ENCODE peak calls at places on chromosomes 11 and 22, in eight cellular contexts. T is ovary, J is Panc1, N is psoas muscle, I is transverse colon, D is PC-9, L is RWPE2, Q is uterus. F is an unnamed sample.

GRCh38 chr11:59135648-59136461 is 6.8 kb upstream of the FAM111A start:
- DNase-seq in Q (peak; percentile 79), N (peak; percentile 72), I (peak; percentile 85), L (peak; percentile 74), J (no peak), D (peak; percentile 43), T (peak; percentile 68), F (peak; percentile 53)

GRCh38 chr11:35231074-35231473 is 92.1 kb downstream of the CD44 start:
- DNase-seq in N (no peak), J (no peak), I (no peak), T (no peak), L (no peak), Q (no peak), D (no peak), F (no peak)

GRCh38 chr11:116901211-116901610 is 63.8 kb upstream of the APOA1 start:
- DNase-seq in Q (no peak), T (no peak), J (no peak), L (no peak), N (peak; percentile 69), I (no peak), D (no peak), F (no peak)

GRCh38 chr11:78195917-78196545 is 7.3 kb downstream of the USP35 start:
- DNase-seq in J (no peak), D (no peak), Q (no peak), L (peak; percentile 48), N (no peak), I (no peak), T (no peak), F (no peak)

GRCh38 chr22:20464096-20464614 is 26.5 kb upstream of the SCARF2 start:
- DNase-seq in T (no peak), Q (no peak), J (no peak), I (no peak), N (no peak), D (no peak), L (no peak), F (no peak)

GRCh38 chr11:10058356-10058755 is 235.7 kb downstream of the SBF2 start:
- DNase-seq in N (no peak), Q (no peak), T (no peak), J (no peak), I (no peak), D (no peak), L (no peak), F (no peak)

GRCh38 chr11:76597533-76598425 is 72.8 kb downstream of the LRRC32 start:
- DNase-seq in Q (peak; percentile 11), L (no peak), I (no peak), J (no peak), D (no peak), T (no peak), N (no peak), F (no peak)

GRCh38 chr11:46382644-46383403 is 1.4 kb downstream of the MDK start:
- DNase-seq in L (no peak), D (peak; percentile 34), T (no peak), J (no peak), N (no peak), I (no peak), Q (no peak), F (peak; percentile 49)

GRCh38 chr11:15213471-15214231 is 98.9 kb downstream of the INSC start:
- DNase-seq in I (no peak), T (no peak), L (no peak), Q (no peak), J (no peak), D (no peak), N (no peak), F (no peak)

GRCh38 chr11:121473064-121473777 is 20.5 kb upstream of the SORL1-AS1 start:
- DNase-seq in L (no peak), N (no peak), J (no peak), D (no peak), T (no peak), Q (no peak), I (no peak), F (no peak)

GRCh38 chr11:69711824-69712801 is 8.3 kb upstream of the FGF19 start:
- DNase-seq in L (no peak), N (no peak), J (no peak), D (peak; percentile 28), Q (no peak), I (no peak), T (no peak), F (no peak)

DNA sequence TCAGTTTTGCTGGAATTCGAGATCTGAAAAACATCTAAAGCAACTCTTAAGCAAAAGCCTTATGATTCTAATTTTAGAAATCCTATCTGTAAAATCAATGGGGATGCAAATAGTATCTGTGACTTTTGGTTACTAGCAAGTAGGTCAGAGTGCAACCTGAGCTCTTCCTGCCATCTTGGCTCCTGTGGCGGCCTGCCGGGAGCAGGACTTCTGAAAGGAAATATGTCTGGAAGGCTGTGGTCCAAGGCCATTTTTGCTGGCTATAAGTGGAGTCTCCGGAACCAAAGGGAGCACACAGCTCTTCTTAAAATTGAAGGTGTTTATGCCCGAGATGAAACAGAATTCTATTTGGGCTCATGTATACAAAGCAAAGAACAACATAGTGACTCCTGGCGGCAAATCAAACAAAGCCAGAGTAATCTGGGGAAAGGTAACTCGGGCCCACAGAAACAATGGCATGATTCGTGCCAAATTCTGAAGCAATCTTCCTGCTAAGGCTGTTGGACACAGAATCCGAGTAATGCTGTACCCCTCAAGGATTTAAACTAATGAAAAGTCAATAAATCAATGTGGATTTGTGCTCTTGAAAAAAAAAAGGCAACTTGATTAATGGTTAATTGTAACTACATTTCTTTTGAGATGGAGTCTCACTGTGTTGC is 1.7 kb downstream of the SAMM50 start:
- DNase-seq in I (no peak), J (no peak), N (peak; percentile 39), T (no peak), L (no peak), D (peak; percentile 48), Q (no peak), F (no peak)
- H3K4me3 ChIP-seq in I (no peak overlapping the region), J (no peak overlapping the region), N (peak overlapping the region; percentile 85), T (no peak overlapping the region), L (no peak overlapping the region), D (peak overlapping the region; percentile 91), Q (no peak overlapping the region), F (no peak overlapping the region)

GRCh38 chr11:68325183-68325893 is 12.9 kb downstream of the LRP5 start:
- DNase-seq in D (no peak), Q (no peak), J (no peak), N (no peak), L (no peak), T (no peak), I (no peak), F (no peak)
- TF ChIP-seq CTCF in D (no peak), Q (no peak), J (no peak), N (no peak), L (no peak), T (no peak), I (no peak), F (peak; percentile 6)

GRCh38 chr11:4115128-4115527 is 20.5 kb downstream of the RRM1 start:
- DNase-seq in I (no peak), D (no peak), J (no peak), N (no peak), Q (no peak), T (no peak), L (no peak), F (no peak)
- H3K36me3 ChIP-seq in I (no peaks in the 10 kb centered on the region), D (no peaks in the 10 kb centered on the region), J (peaks cover 34% of the 10 kb centered on the region), N (peaks cover 3% of the 10 kb centered on the region), Q (no peaks in the 10 kb centered on the region), T (no peaks in the 10 kb centered on the region), L (peaks cover 97% of the 10 kb centered on the region), F (peaks cover 2% of the 10 kb centered on the region)

GRCh38 chr22:45105281-45105700 is 58.4 kb upstream of the NUP50 start:
- DNase-seq in D (peak; percentile 86), T (no peak), Q (no peak), I (no peak), N (no peak), J (peak; percentile 55), L (no peak), F (peak; percentile 76)
- H3K4me3 ChIP-seq in D (peak overlapping the region; percentile 39), T (no peak overlapping the region), Q (no peak overlapping the region), I (no peak overlapping the region), N (no peak overlapping the region), J (no peak overlapping the region), L (no peak overlapping the region), F (no peak overlapping the region)

GRCh38 chr11:112361396-112361795 is 100.7 kb upstream of the PLET1 start:
- DNase-seq in L (no peak), Q (no peak), T (no peak), D (no peak), I (no peak), J (no peak), N (no peak), F (no peak)

GRCh38 chr11:112357488-112357887 is 96.8 kb upstream of the PLET1 start:
- DNase-seq in D (no peak), N (no peak), T (no peak), J (no peak), I (no peak), L (no peak), Q (no peak), F (no peak)

GRCh38 chr11:112354364-112354763 is 93.7 kb upstream of the PLET1 start:
- DNase-seq in I (no peak), N (no peak), Q (no peak), T (no peak), L (no peak), D (no peak), J (no peak), F (no peak)

GRCh38 chr11:112352907-112353306 is 92.2 kb upstream of the PLET1 start:
- DNase-seq in N (no peak), Q (no peak), L (no peak), J (no peak), I (no peak), T (no peak), D (peak; percentile 34), F (no peak)

GRCh38 chr11:112355726-112356125 is 95.1 kb upstream of the PLET1 start:
- DNase-seq in Q (peak; percentile 57), T (peak; percentile 42), J (no peak), I (no peak), D (peak; percentile 34), L (no peak), N (no peak), F (peak; percentile 56)
- TF ChIP-seq CTCF in Q (peak; percentile 31), T (no peak), J (no peak), I (no peak), D (peak; percentile 40), L (peak; percentile 12), N (no peak), F (peak; percentile 43)

GRCh38 chr22:23801886-23802377 is 15.2 kb downstream of the SMARCB1 start:
- DNase-seq in T (no peak), D (no peak), I (no peak), Q (no peak), N (no peak), L (no peak), J (no peak), F (no peak)
- H3K36me3 ChIP-seq in T (no peaks in the 10 kb centered on the region), D (peaks cover 6% of the 10 kb centered on the region), I (no peaks in the 10 kb centered on the region), Q (no peaks in the 10 kb centered on the region), N (peaks cover 8% of the 10 kb centered on the region), L (peaks cover 78% of the 10 kb centered on the region), J (peaks cover 8% of the 10 kb centered on the region), F (peaks cover 4% of the 10 kb centered on the region)

GRCh38 chr11:2300936-2301630 is 635 bp downstream of the C11orf21 start:
- DNase-seq in D (no peak), Q (no peak), T (no peak), J (no peak), N (no peak), I (no peak), L (no peak), F (no peak)
- H3K4me3 ChIP-seq in D (no peak overlapping the region), Q (no peak overlapping the region), T (no peak overlapping the region), J (no peak overlapping the region), N (no peak overlapping the region), I (no peak overlapping the region), L (no peak overlapping the region), F (no peak overlapping the region)

DNA sequence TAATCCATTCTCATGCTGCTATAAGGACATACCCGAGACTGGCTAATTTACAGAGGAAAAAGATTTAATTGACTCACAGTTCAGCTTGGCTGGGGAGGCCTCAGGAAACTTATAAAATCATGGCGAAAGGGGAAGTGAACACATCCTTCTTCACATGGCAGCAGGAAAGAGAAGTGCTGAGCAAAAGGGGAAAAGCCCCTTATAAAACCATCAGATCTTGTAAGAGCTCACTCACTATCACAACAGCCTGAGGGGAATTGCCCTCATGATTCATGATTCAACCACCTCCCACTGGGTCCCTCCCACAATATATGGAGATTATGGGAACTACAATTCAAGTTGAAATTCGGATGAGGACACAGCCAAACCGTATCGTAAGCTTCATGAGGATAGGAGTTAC is 3.8 kb upstream of the CYB5R2 start:
- DNase-seq in T (no peak), J (no peak), Q (no peak), L (no peak), I (no peak), N (no peak), D (peak; percentile 54), F (no peak)
- TF ChIP-seq CTCF in T (no peak), J (no peak), Q (no peak), L (no peak), I (no peak), N (no peak), D (no peak), F (no peak)